ENCODE peak calls at places on chromosomes 13 and 19, in four cellular contexts. One of them, this sample, is unnamed.

GRCh38 chr19:9913237-9914000 is 22.9 kb downstream of the OLFM2 start:
- DNase-seq in GM12878: no peak
- DNase-seq in H1: no peak
- DNase-seq in HepG2: no peak
- DNase-seq in this sample: no peak

GRCh38 chr13:94708031-94708571 is 4.2 kb downstream of the SOX21 start:
- DNase-seq in GM12878: no peak
- DNase-seq in H1: no peak
- DNase-seq in HepG2: no peak
- DNase-seq in this sample: no peak

GRCh38 chr19:38769635-38770211 is 3.6 kb downstream of the LGALS7 start:
- DNase-seq in GM12878: no peak
- DNase-seq in H1: no peak
- DNase-seq in HepG2: no peak
- DNase-seq in this sample: peak

GRCh38 chr13:40552895-40553294 is 113.5 kb downstream of the FOXO1 start:
- DNase-seq in GM12878: no peak
- DNase-seq in H1: no peak
- DNase-seq in HepG2: peak
- DNase-seq in this sample: no peak

GRCh38 chr13:108508263-108508662 is 121.1 kb upstream of the MYO16 start:
- DNase-seq in GM12878: no peak
- DNase-seq in H1: no peak
- DNase-seq in HepG2: peak
- DNase-seq in this sample: peak

GRCh38 chr19:4206818-4207484 is 22.4 kb upstream of the EBI3 start:
- DNase-seq in GM12878: no peak
- DNase-seq in H1: no peak
- DNase-seq in HepG2: no peak
- DNase-seq in this sample: no peak

GRCh38 chr13:28468520-28468915 is 26.4 kb downstream of the FLT1 start:
- DNase-seq in GM12878: no peak
- DNase-seq in H1: no peak
- DNase-seq in HepG2: no peak
- DNase-seq in this sample: no peak

GRCh38 chr13:23671902-23672301 is 101.7 kb downstream of the TNFRSF19 start:
- DNase-seq in GM12878: no peak
- DNase-seq in H1: no peak
- DNase-seq in HepG2: no peak
- DNase-seq in this sample: no peak

GRCh38 chr19:42290523-42291436 is 11.2 kb upstream of the PRR19 start:
- DNase-seq in GM12878: no peak
- DNase-seq in H1: no peak
- DNase-seq in HepG2: peak
- DNase-seq in this sample: no peak

GRCh38 chr19:46533085-46534081 is 37.7 kb upstream of the PNMA8B start:
- DNase-seq in GM12878: no peak
- DNase-seq in H1: no peak
- DNase-seq in HepG2: no peak
- DNase-seq in this sample: no peak

GRCh38 chr19:46524272-46524671 is 28.6 kb upstream of the PNMA8B start:
- DNase-seq in GM12878: no peak
- DNase-seq in H1: no peak
- DNase-seq in HepG2: no peak
- DNase-seq in this sample: no peak

GRCh38 chr19:46528601-46529447 is 33.2 kb upstream of the PNMA8B start:
- DNase-seq in GM12878: no peak
- DNase-seq in H1: no peak
- DNase-seq in HepG2: no peak
- DNase-seq in this sample: no peak

DNA sequence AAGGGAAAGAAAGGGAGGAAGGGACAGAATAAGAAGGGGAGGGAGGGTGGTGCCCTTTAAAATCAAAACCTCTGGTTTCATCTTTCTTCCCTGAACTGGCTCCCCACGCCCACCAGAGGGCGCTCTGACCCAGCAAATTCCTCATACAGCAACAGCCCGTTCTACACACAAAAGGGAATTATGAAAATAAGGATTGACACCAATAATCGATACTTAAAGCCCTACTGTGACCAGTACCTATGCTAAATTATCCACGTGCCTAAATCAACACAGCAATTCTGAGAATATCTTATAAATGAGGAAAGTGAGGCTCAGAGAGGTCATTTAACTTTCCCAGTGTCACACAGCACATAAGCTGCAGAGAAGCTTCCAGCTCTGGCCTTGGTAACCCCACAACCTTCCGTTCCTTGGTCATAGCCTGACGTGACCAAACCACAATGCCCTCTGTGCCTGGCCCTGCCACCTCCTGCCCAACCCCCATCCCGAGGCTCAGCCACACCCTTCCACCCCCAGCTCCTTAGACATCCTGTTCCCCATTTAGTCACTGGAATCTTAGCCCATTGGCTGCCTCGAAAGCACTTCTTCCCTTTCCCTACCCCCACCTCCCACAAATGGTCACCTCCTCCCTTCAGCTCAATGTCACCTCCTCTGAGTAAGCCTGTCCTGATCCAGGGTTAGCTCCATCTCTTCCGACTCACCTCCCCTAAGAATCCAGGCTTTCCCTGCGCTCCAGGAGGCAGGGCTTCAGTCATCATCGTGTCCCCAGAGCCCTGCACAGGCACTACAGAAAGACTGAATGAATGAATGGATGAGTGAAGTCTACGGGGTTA is 34.2 kb upstream of the PNMA8B start:
- DNase-seq in GM12878: no peak
- DNase-seq in H1: no peak
- DNase-seq in HepG2: peak
- DNase-seq in this sample: no peak
- TF ChIP-seq YY1 in GM12878: no peak
- TF ChIP-seq YY1 in H1: no peak
- TF ChIP-seq YY1 in HepG2: no peak
- TF ChIP-seq YY1 in this sample: no peak

GRCh38 chr19:2332341-2333026 is 4.0 kb downstream of the SPPL2B start:
- DNase-seq in GM12878: peak
- DNase-seq in H1: no peak
- DNase-seq in HepG2: no peak
- DNase-seq in this sample: no peak
- TF ChIP-seq SUZ12 in GM12878: no peak
- TF ChIP-seq SUZ12 in H1: no peak
- TF ChIP-seq SUZ12 in HepG2: no peak
- TF ChIP-seq SUZ12 in this sample: no peak

DNA sequence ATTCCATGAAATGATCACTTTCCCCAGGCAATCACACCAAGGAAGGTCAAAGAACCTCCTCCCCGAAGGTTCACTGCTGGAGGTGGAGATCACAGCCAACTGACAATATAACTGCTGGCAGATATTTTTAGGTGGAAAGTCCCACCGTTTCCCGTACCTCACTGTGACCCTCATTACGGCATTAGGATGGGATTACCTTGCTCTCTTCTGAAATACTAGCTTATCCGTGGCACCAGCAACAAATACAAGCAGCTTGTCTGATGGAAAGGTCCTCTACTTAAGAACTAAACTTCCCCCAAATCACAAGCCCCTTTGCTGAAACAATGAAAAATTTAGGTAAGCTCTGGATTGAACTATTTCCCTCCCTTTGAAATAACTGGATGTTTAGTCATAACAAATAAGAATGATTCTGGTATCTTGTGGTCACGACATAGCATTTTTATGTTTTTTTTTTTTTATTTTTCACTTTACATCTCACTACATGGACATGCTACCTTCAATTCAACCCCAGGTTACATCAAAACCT is 178.9 kb downstream of the COL4A1 start:
- DNase-seq in GM12878: no peak
- DNase-seq in H1: no peak
- DNase-seq in HepG2: no peak
- DNase-seq in this sample: no peak
- TF ChIP-seq YY1 in GM12878: no peak
- TF ChIP-seq YY1 in H1: no peak
- TF ChIP-seq YY1 in HepG2: no peak
- TF ChIP-seq YY1 in this sample: no peak

DNA sequence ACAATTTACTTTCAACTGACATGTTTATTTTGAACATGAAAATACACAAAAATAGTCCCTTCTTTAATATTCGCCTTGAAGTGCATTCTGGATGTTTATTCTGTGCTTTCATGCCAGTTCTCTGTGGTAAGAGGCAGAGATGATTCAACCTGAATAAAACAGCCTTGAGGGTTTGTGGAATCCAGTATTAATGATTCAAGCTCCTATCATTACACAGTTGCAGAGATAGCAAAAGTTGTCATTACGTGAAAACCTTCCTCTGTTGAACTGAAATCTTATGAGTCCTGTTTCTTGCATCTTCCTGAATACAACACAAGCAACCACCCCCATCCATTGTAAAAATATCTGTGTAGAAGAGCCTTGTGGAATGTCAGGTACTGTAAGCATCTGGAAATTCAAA is 142.3 kb upstream of the HTR2A start:
- DNase-seq in GM12878: no peak
- DNase-seq in H1: no peak
- DNase-seq in HepG2: no peak
- DNase-seq in this sample: no peak
- TF ChIP-seq SUZ12 in GM12878: no peak
- TF ChIP-seq SUZ12 in H1: no peak
- TF ChIP-seq SUZ12 in HepG2: no peak
- TF ChIP-seq SUZ12 in this sample: no peak

This sample was measured in NT2/D1.